ENCODE peak calls at places on chromosomes 1 and 21, in five cellular contexts. U is right atrium auricular region, C is glutamatergic neuron, R is kidney epithelial cell, O is nephron progenitor cell. G is an unnamed sample.
A peak's percentile ranks its signal among the peaks of the same experiment; 100 is the strongest.

GRCh38 chr1:155479205-155479604 is 83.4 kb downstream of the ASH1L start:
- DNase-seq in U (no peak), C (no peak), R (peak; percentile 35), O (no peak), G (no peak)

GRCh38 chr1:230707732-230708630 is 5.9 kb downstream of the AGT start:
- DNase-seq in U (no peak), C (no peak), R (no peak), O (no peak), G (no peak)

GRCh38 chr1:168089326-168089978 is 47.3 kb downstream of the GPR161 start:
- DNase-seq in U (no peak), C (no peak), R (no peak), O (no peak), G (no peak)

GRCh38 chr1:201149400-201149799 is 4.9 kb downstream of the TMEM9 start:
- DNase-seq in U (no peak), C (no peak), R (no peak), O (no peak), G (no peak)

GRCh38 chr1:33099290-33100118 is 18.6 kb downstream of the AZIN2 start:
- DNase-seq in U (no peak), C (no peak), R (peak; percentile 100), O (no peak), G (peak; percentile 100)

GRCh38 chr1:241774017-241774416 is 74.0 kb upstream of the EXO1 start:
- DNase-seq in U (no peak), C (no peak), R (no peak), O (no peak), G (no peak)

GRCh38 chr1:233485809-233486398 is 128.0 kb upstream of the KCNK1 start:
- DNase-seq in U (no peak), C (no peak), R (no peak), O (no peak), G (no peak)

GRCh38 chr1:44251989-44252625 is 38.8 kb downstream of the DMAP1 start:
- DNase-seq in U (no peak), C (no peak), R (no peak), O (no peak), G (no peak)

GRCh38 chr1:5794279-5794678 is 197.9 kb downstream of the NPHP4 start:
- DNase-seq in U (no peak), C (no peak), R (no peak), O (no peak), G (no peak)

GRCh38 chr1:183739082-183739481 is 65.8 kb upstream of the RGL1 start:
- DNase-seq in U (no peak), C (no peak), R (no peak), O (no peak), G (no peak)

GRCh38 chr1:92210701-92211100 is 7.0 kb upstream of the C1orf146 start:
- DNase-seq in U (no peak), C (no peak), R (no peak), O (no peak), G (no peak)

GRCh38 chr1:1163538-1164070 is 10.1 kb upstream of the TTLL10 start:
- DNase-seq in U (no peak), C (no peak), R (no peak), O (no peak), G (no peak)

GRCh38 chr1:62744594-62745577 is 39.0 kb upstream of the ATG4C start:
- DNase-seq in U (no peak), C (no peak), R (no peak), O (no peak), G (no peak)

GRCh38 chr1:40662864-40663263 is 2.6 kb downstream of the RIMS3 start:
- DNase-seq in U (no peak), C (no peak), R (peak; percentile 21), O (no peak), G (no peak)

GRCh38 chr1:40664791-40665190 is 691 bp downstream of the RIMS3 start:
- DNase-seq in U (no peak), C (no peak), R (no peak), O (no peak), G (no peak)

GRCh38 chr1:40663324-40664166 is 1.9 kb downstream of the RIMS3 start:
- DNase-seq in U (no peak), C (peak; percentile 86), R (no peak), O (peak; percentile 24), G (no peak)

GRCh38 chr1:40664167-40664537 is 1.3 kb downstream of the RIMS3 start:
- DNase-seq in U (no peak), C (peak; percentile 44), R (no peak), O (no peak), G (no peak)

GRCh38 chr1:40665335-40666171 is at the start of gene RIMS3:
- DNase-seq in U (peak; percentile 71), C (peak; percentile 93), R (no peak), O (peak; percentile 93), G (no peak)
- TF ChIP-seq CTCF in U (no peak), C (no peak), R (no peak), O (no peak), G (no peak)

GRCh38 chr1:18041685-18042355 is 65.8 kb upstream of the IGSF21 start:
- DNase-seq in U (no peak), C (peak; percentile 42), R (no peak), O (no peak), G (no peak)
- TF ChIP-seq CTCF in U (no peak), C (no peak), R (no peak), O (no peak), G (peak; percentile 4)

DNA sequence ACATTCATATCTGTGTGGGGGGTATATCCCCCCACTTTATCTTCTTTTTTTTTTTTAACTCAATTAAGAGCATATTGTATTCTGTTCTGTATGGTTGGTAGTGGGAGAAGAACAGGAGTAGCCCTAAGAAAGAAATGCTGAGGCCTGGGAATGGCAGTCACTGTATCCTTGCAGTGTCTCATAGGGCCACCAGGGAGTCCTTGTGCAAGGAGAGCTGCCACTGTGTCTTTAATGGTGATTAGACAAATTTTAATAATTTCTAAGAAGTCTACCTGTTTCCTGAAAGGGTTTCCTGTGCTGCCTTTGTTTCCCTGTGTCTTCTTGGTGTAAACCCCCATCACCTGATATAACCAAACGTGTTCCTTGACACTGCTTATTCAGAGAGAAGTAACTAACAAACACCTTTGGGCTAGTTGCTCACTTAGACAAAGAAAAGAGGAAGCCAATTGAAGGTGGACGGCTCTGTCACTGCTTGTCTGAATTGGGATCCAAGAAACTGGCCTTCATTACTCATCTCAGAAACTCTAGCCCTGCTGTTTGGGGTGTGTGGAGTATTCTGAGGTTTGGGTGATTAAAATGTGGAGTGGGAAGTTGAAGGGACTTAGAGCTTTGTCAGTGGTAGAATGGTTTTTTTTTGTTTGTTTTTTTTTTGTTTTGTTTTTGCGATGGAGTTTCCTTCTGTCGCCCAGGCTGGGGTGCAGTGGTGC is 15.2 kb downstream of the GIPC2 start:
- DNase-seq in U (no peak), C (no peak), R (no peak), O (no peak), G (no peak)
- TF ChIP-seq CTCF in U (no peak), C (peak; percentile 9), R (no peak), O (no peak), G (peak; percentile 29)

DNA sequence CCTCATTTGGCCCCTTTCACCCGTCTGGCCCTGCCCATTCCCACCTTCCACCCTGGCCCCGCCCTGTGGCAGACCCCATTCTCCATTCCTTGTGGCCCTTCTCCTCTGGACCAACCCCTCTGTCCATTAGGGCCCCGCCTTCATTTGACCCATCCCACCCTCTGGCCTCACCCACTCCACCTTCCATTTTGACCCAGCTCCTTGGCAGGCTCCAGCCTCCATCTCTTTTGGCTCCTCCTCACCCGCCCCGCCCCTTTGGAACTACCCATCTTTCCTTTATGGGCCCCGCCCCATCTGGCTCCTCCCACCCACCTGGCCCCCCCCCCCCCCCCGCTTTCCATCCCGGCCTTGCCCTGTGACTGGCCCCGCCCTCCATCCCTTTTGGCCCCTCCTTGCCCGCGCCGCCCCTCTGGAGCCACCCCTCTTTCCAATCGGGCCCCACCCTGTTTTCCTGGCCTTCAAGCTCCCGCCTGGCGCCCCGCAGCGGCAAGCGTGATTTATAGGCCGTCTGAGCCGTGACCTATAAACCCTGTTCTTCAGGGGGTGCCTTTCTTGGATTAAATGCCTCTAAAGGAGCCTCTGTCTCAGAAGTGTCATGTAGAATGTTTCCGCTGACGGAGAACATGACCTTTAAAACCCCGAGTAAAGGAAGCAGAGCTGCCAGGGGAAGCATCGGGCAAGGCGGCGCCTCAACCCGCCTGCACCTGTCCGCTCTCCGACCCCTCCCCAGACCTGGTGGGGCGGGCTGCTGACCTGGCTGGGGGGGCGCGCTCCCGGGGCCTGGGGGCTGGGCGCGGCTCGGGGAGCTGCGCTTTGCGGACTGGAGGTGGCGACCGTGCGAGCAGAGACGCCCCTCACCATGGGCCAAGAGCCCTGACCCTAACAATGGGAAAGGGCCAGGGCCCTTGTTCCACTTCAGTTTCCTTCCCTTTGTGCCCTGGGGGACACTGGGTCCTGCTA is 178.0 kb downstream of the CAMTA1 start:
- DNase-seq in U (peak; percentile 64), C (peak; percentile 93), R (peak; percentile 56), O (peak; percentile 96), G (no peak)
- TF ChIP-seq CTCF in U (no peak), C (no peak), R (peak; percentile 2), O (no peak), G (peak; percentile 46)

GRCh38 chr21:20970691-20971090 is 27.5 kb upstream of the NCAM2 start:
- DNase-seq in U (no peak), C (no peak), R (no peak), O (no peak), G (no peak)

GRCh38 chr21:20968391-20968790 is 29.8 kb upstream of the NCAM2 start:
- DNase-seq in U (no peak), C (no peak), R (no peak), O (no peak), G (no peak)

GRCh38 chr21:20971296-20971921 is 26.8 kb upstream of the NCAM2 start:
- DNase-seq in U (no peak), C (peak; percentile 74), R (peak; percentile 14), O (peak; percentile 47), G (no peak)
- TF ChIP-seq CTCF in U (no peak), C (peak; percentile 56), R (peak; percentile 57), O (peak; percentile 56), G (peak; percentile 37)

GRCh38 chr1:101995984-101996731 is 568 bp downstream of the OLFM3 start:
- DNase-seq in U (no peak), C (peak; percentile 31), R (no peak), O (peak; percentile 10), G (no peak)

GRCh38 chr1:101996830-101997485 is at the start of gene OLFM3:
- DNase-seq in U (no peak), C (peak; percentile 74), R (no peak), O (peak; percentile 86), G (no peak)

GRCh38 chr1:101993703-101994102 is 3.0 kb downstream of the OLFM3 start:
- DNase-seq in U (no peak), C (no peak), R (no peak), O (no peak), G (no peak)

GRCh38 chr1:101992816-101993575 is 3.7 kb downstream of the OLFM3 start:
- DNase-seq in U (no peak), C (no peak), R (no peak), O (no peak), G (no peak)
- TF ChIP-seq CTCF in U (no peak), C (no peak), R (no peak), O (no peak), G (no peak)